ENCODE peak calls at places on chromosomes 6 and 20, in eight cellular contexts. K is KBM-7; W is activated B cell treated with CpG ODN at 0.5 μM for 24 hours; R is thoracic aorta; M is ELR; G is activated effector memory CD4-positive, alpha-beta T cell treated with anti-CD3 and anti-CD28 coated beads, Interleukin-2, amount 50 U/mL, for 16 hours; J is activated CD4-positive, alpha-beta T cell treated with anti-CD3 and anti-CD28 coated beads for 48 hours; O is kidney epithelial cell. H is an unnamed sample.
A peak's percentile ranks its signal among the peaks of the same experiment; 100 is the strongest.

GRCh38 chr6:125310994-125311649 is 9.4 kb upstream of the HDDC2 start:
- DNase-seq in K (peak; percentile 78), W (no peak), R (no peak), M (peak; percentile 72), G (no peak), J (no peak), O (no peak), H (peak; percentile 62)

GRCh38 chr20:48738399-48739304 is 89.1 kb downstream of the PREX1 start:
- DNase-seq in K (peak; percentile 30), W (no peak), R (no peak), M (peak; percentile 26), G (peak; percentile 87), J (peak; percentile 83), O (no peak), H (no peak)

GRCh38 chr6:3287976-3288707 is 29.4 kb downstream of the PSMG4 start:
- DNase-seq in K (no peak), W (no peak), R (no peak), M (no peak), G (peak; percentile 33), J (no peak), O (no peak), H (no peak)

GRCh38 chr6:75418233-75418632 is 75.4 kb downstream of the FILIP1 start:
- DNase-seq in K (no peak), W (no peak), R (no peak), M (peak; percentile 72), G (no peak), J (no peak), O (peak; percentile 93), H (no peak)

GRCh38 chr6:63660737-63661136 is 25.1 kb downstream of the PHF3 start:
- DNase-seq in K (no peak), W (no peak), R (no peak), M (no peak), G (no peak), J (no peak), O (no peak), H (no peak)

GRCh38 chr6:11971154-11971553 is 41.0 kb upstream of the HIVEP1 start:
- DNase-seq in K (no peak), W (no peak), R (no peak), M (peak; percentile 80), G (no peak), J (no peak), O (peak; percentile 10), H (no peak)

GRCh38 chr6:50819527-50819905 is 845 bp downstream of the TFAP2B start:
- DNase-seq in K (no peak), W (no peak), R (no peak), M (no peak), G (no peak), J (no peak), O (no peak), H (no peak)

GRCh38 chr6:30981942-30982772 is 1.4 kb upstream of the MUC21 start:
- DNase-seq in K (no peak), W (no peak), R (no peak), M (peak; percentile 43), G (no peak), J (no peak), O (peak; percentile 70), H (no peak)

GRCh38 chr6:33168202-33168601 is 24.1 kb downstream of the COL11A2 start:
- DNase-seq in K (no peak), W (no peak), R (no peak), M (no peak), G (peak; percentile 42), J (no peak), O (no peak), H (no peak)

GRCh38 chr6:110513001-110513400 is 36.6 kb upstream of the SLC22A16 start:
- DNase-seq in K (no peak), W (no peak), R (no peak), M (no peak), G (no peak), J (no peak), O (no peak), H (no peak)

GRCh38 chr20:62381202-62381797 is 5.6 kb upstream of the RPS21 start:
- DNase-seq in K (no peak), W (no peak), R (no peak), M (peak; percentile 95), G (no peak), J (no peak), O (no peak), H (no peak)

GRCh38 chr20:63974402-63975200 is 4.8 kb downstream of the SAMD10 start:
- DNase-seq in K (no peak), W (peak; percentile 13), R (no peak), M (peak; percentile 40), G (no peak), J (no peak), O (no peak), H (no peak)

GRCh38 chr6:107539849-107540464 is 50.0 kb downstream of the SOBP start:
- DNase-seq in K (no peak), W (no peak), R (no peak), M (no peak), G (no peak), J (no peak), O (no peak), H (no peak)

GRCh38 chr6:79070206-79070825 is 7.7 kb downstream of the PHIP start:
- DNase-seq in K (no peak), W (no peak), R (no peak), M (peak; percentile 7), G (no peak), J (no peak), O (no peak), H (no peak)

GRCh38 chr6:80594461-80594860 is 488.0 kb downstream of the BCKDHB start:
- DNase-seq in K (no peak), W (no peak), R (no peak), M (peak; percentile 33), G (no peak), J (no peak), O (no peak), H (no peak)

GRCh38 chr6:70956451-70957283 is at the start of gene B3GAT2:
- DNase-seq in K (peak; percentile 9), W (peak; percentile 21), R (no peak), M (peak; percentile 12), G (no peak), J (peak; percentile 6), O (no peak), H (no peak)

GRCh38 chr6:16205377-16206144 is 32.8 kb upstream of the GMPR start:
- DNase-seq in K (peak; percentile 69), W (no peak), R (no peak), M (peak; percentile 48), G (no peak), J (no peak), O (peak; percentile 82), H (peak; percentile 88)

GRCh38 chr6:15870354-15871043 is 207.7 kb upstream of the DTNBP1 start:
- DNase-seq in K (no peak), W (no peak), R (no peak), M (peak; percentile 33), G (no peak), J (no peak), O (no peak), H (peak; percentile 70)

GRCh38 chr20:15916623-15917022 is 656.6 kb downstream of the KIF16B start:
- DNase-seq in K (no peak), W (no peak), R (no peak), M (no peak), G (no peak), J (no peak), O (no peak), H (peak; percentile 33)

GRCh38 chr6:167094820-167095637 is 27.9 kb upstream of the CCR6 start:
- DNase-seq in K (no peak), W (no peak), R (no peak), M (no peak), G (no peak), J (no peak), O (no peak), H (peak; percentile 38)

GRCh38 chr6:87093651-87094050 is 1.3 kb downstream of the CGA start:
- DNase-seq in K (no peak), W (no peak), R (no peak), M (peak; percentile 63), G (no peak), J (no peak), O (no peak), H (no peak)

GRCh38 chr20:33249456-33249855 is 13.7 kb downstream of the BPIFA1 start:
- DNase-seq in K (no peak), W (no peak), R (no peak), M (no peak), G (no peak), J (no peak), O (no peak), H (no peak)